ENCODE peak calls at places on chromosomes 6 and 20, in seven cellular contexts. One of them, this sample, is unnamed.

GRCh38 chr6:149033454-149034241 is 283.9 kb upstream of the TAB2 start:
- DNase-seq in adipocyte: no peak
- DNase-seq in fibroblast of mammary gland: no peak
- DNase-seq in activated CD4-positive, alpha-beta memory T cell treated with anti-CD3 and anti-CD28 coated beads for 36 hours: peak
- DNase-seq in D341Med: no peak
- DNase-seq in activated T-helper 1 cell treated with anti-CD3 and anti-CD28 coated beads, Interleukin-12 subunit alpha, Interleukin-12 subunit beta, Interleukin-2, Interleukin-4 antibody, amounts not matched to agents 30 ng/mL and 10 ng/mL and 1 ng/mL, durations not matched to agents 14 hours and 24 hours and 36 hours: peak
- DNase-seq in NCI-H2081: no peak
- DNase-seq in this sample: no peak

GRCh38 chr6:33633462-33634158 is 12.5 kb downstream of the ITPR3 start:
- DNase-seq in D341Med: peak
- DNase-seq in activated CD4-positive, alpha-beta memory T cell treated with anti-CD3 and anti-CD28 coated beads for 36 hours: peak
- DNase-seq in fibroblast of mammary gland: peak
- DNase-seq in adipocyte: peak
- DNase-seq in activated T-helper 1 cell treated with anti-CD3 and anti-CD28 coated beads, Interleukin-12 subunit alpha, Interleukin-12 subunit beta, Interleukin-2, Interleukin-4 antibody, amounts not matched to agents 30 ng/mL and 10 ng/mL and 1 ng/mL, durations not matched to agents 14 hours and 24 hours and 36 hours: peak
- DNase-seq in NCI-H2081: peak
- DNase-seq in this sample: peak

GRCh38 chr20:59165389-59165785 is 1.8 kb downstream of the ZNF831 start:
- DNase-seq in D341Med: no peak
- DNase-seq in NCI-H2081: no peak
- DNase-seq in adipocyte: no peak
- DNase-seq in activated T-helper 1 cell treated with anti-CD3 and anti-CD28 coated beads, Interleukin-12 subunit alpha, Interleukin-12 subunit beta, Interleukin-2, Interleukin-4 antibody, amounts not matched to agents 30 ng/mL and 10 ng/mL and 1 ng/mL, durations not matched to agents 14 hours and 24 hours and 36 hours: no peak
- DNase-seq in activated CD4-positive, alpha-beta memory T cell treated with anti-CD3 and anti-CD28 coated beads for 36 hours: no peak
- DNase-seq in fibroblast of mammary gland: no peak
- DNase-seq in this sample: no peak

GRCh38 chr6:14533446-14533845 is 415.9 kb downstream of the CD83 start:
- DNase-seq in adipocyte: no peak
- DNase-seq in fibroblast of mammary gland: no peak
- DNase-seq in activated CD4-positive, alpha-beta memory T cell treated with anti-CD3 and anti-CD28 coated beads for 36 hours: no peak
- DNase-seq in D341Med: no peak
- DNase-seq in NCI-H2081: no peak
- DNase-seq in activated T-helper 1 cell treated with anti-CD3 and anti-CD28 coated beads, Interleukin-12 subunit alpha, Interleukin-12 subunit beta, Interleukin-2, Interleukin-4 antibody, amounts not matched to agents 30 ng/mL and 10 ng/mL and 1 ng/mL, durations not matched to agents 14 hours and 24 hours and 36 hours: no peak
- DNase-seq in this sample: no peak

GRCh38 chr20:14612389-14612788 is 275.0 kb upstream of the FLRT3 start:
- DNase-seq in adipocyte: peak
- DNase-seq in fibroblast of mammary gland: peak
- DNase-seq in activated CD4-positive, alpha-beta memory T cell treated with anti-CD3 and anti-CD28 coated beads for 36 hours: no peak
- DNase-seq in NCI-H2081: no peak
- DNase-seq in activated T-helper 1 cell treated with anti-CD3 and anti-CD28 coated beads, Interleukin-12 subunit alpha, Interleukin-12 subunit beta, Interleukin-2, Interleukin-4 antibody, amounts not matched to agents 30 ng/mL and 10 ng/mL and 1 ng/mL, durations not matched to agents 14 hours and 24 hours and 36 hours: no peak
- DNase-seq in D341Med: no peak
- DNase-seq in this sample: peak

GRCh38 chr6:35044145-35044745 is 96.9 kb downstream of the TCP11 start:
- DNase-seq in activated CD4-positive, alpha-beta memory T cell treated with anti-CD3 and anti-CD28 coated beads for 36 hours: no peak
- DNase-seq in adipocyte: no peak
- DNase-seq in activated T-helper 1 cell treated with anti-CD3 and anti-CD28 coated beads, Interleukin-12 subunit alpha, Interleukin-12 subunit beta, Interleukin-2, Interleukin-4 antibody, amounts not matched to agents 30 ng/mL and 10 ng/mL and 1 ng/mL, durations not matched to agents 14 hours and 24 hours and 36 hours: no peak
- DNase-seq in fibroblast of mammary gland: peak
- DNase-seq in D341Med: no peak
- DNase-seq in NCI-H2081: peak
- DNase-seq in this sample: peak

GRCh38 chr20:21182832-21183563 is 57.1 kb downstream of the KIZ start:
- DNase-seq in D341Med: no peak
- DNase-seq in NCI-H2081: no peak
- DNase-seq in adipocyte: peak
- DNase-seq in activated CD4-positive, alpha-beta memory T cell treated with anti-CD3 and anti-CD28 coated beads for 36 hours: no peak
- DNase-seq in activated T-helper 1 cell treated with anti-CD3 and anti-CD28 coated beads, Interleukin-12 subunit alpha, Interleukin-12 subunit beta, Interleukin-2, Interleukin-4 antibody, amounts not matched to agents 30 ng/mL and 10 ng/mL and 1 ng/mL, durations not matched to agents 14 hours and 24 hours and 36 hours: no peak
- DNase-seq in fibroblast of mammary gland: peak
- DNase-seq in this sample: peak

GRCh38 chr6:23990158-23990557 is 135.9 kb upstream of the NRSN1 start:
- DNase-seq in fibroblast of mammary gland: no peak
- DNase-seq in D341Med: no peak
- DNase-seq in activated CD4-positive, alpha-beta memory T cell treated with anti-CD3 and anti-CD28 coated beads for 36 hours: no peak
- DNase-seq in NCI-H2081: no peak
- DNase-seq in activated T-helper 1 cell treated with anti-CD3 and anti-CD28 coated beads, Interleukin-12 subunit alpha, Interleukin-12 subunit beta, Interleukin-2, Interleukin-4 antibody, amounts not matched to agents 30 ng/mL and 10 ng/mL and 1 ng/mL, durations not matched to agents 14 hours and 24 hours and 36 hours: no peak
- DNase-seq in adipocyte: no peak
- DNase-seq in this sample: no peak

GRCh38 chr6:113595921-113596376 is 261.2 kb upstream of the MARCKS start:
- DNase-seq in activated T-helper 1 cell treated with anti-CD3 and anti-CD28 coated beads, Interleukin-12 subunit alpha, Interleukin-12 subunit beta, Interleukin-2, Interleukin-4 antibody, amounts not matched to agents 30 ng/mL and 10 ng/mL and 1 ng/mL, durations not matched to agents 14 hours and 24 hours and 36 hours: no peak
- DNase-seq in adipocyte: peak
- DNase-seq in fibroblast of mammary gland: peak
- DNase-seq in D341Med: no peak
- DNase-seq in NCI-H2081: peak
- DNase-seq in activated CD4-positive, alpha-beta memory T cell treated with anti-CD3 and anti-CD28 coated beads for 36 hours: no peak
- DNase-seq in this sample: peak

GRCh38 chr6:136226674-136227377 is 23.3 kb downstream of the MTFR2 start:
- DNase-seq in NCI-H2081: no peak
- DNase-seq in activated T-helper 1 cell treated with anti-CD3 and anti-CD28 coated beads, Interleukin-12 subunit alpha, Interleukin-12 subunit beta, Interleukin-2, Interleukin-4 antibody, amounts not matched to agents 30 ng/mL and 10 ng/mL and 1 ng/mL, durations not matched to agents 14 hours and 24 hours and 36 hours: no peak
- DNase-seq in adipocyte: no peak
- DNase-seq in activated CD4-positive, alpha-beta memory T cell treated with anti-CD3 and anti-CD28 coated beads for 36 hours: no peak
- DNase-seq in D341Med: no peak
- DNase-seq in fibroblast of mammary gland: no peak
- DNase-seq in this sample: no peak

GRCh38 chr20:63858393-63859165 is 2.7 kb upstream of the ABHD16B start:
- DNase-seq in activated CD4-positive, alpha-beta memory T cell treated with anti-CD3 and anti-CD28 coated beads for 36 hours: no peak
- DNase-seq in fibroblast of mammary gland: peak
- DNase-seq in D341Med: no peak
- DNase-seq in NCI-H2081: no peak
- DNase-seq in activated T-helper 1 cell treated with anti-CD3 and anti-CD28 coated beads, Interleukin-12 subunit alpha, Interleukin-12 subunit beta, Interleukin-2, Interleukin-4 antibody, amounts not matched to agents 30 ng/mL and 10 ng/mL and 1 ng/mL, durations not matched to agents 14 hours and 24 hours and 36 hours: no peak
- DNase-seq in adipocyte: no peak
- DNase-seq in this sample: no peak

GRCh38 chr6:38169826-38170526 is 350.4 kb downstream of the ZFAND3 start:
- DNase-seq in activated CD4-positive, alpha-beta memory T cell treated with anti-CD3 and anti-CD28 coated beads for 36 hours: no peak
- DNase-seq in activated T-helper 1 cell treated with anti-CD3 and anti-CD28 coated beads, Interleukin-12 subunit alpha, Interleukin-12 subunit beta, Interleukin-2, Interleukin-4 antibody, amounts not matched to agents 30 ng/mL and 10 ng/mL and 1 ng/mL, durations not matched to agents 14 hours and 24 hours and 36 hours: no peak
- DNase-seq in NCI-H2081: peak
- DNase-seq in adipocyte: no peak
- DNase-seq in D341Med: no peak
- DNase-seq in fibroblast of mammary gland: no peak
- DNase-seq in this sample: no peak

GRCh38 chr20:62557425-62557824 is 81.6 kb upstream of the GATA5 start:
- DNase-seq in adipocyte: no peak
- DNase-seq in activated CD4-positive, alpha-beta memory T cell treated with anti-CD3 and anti-CD28 coated beads for 36 hours: no peak
- DNase-seq in fibroblast of mammary gland: no peak
- DNase-seq in activated T-helper 1 cell treated with anti-CD3 and anti-CD28 coated beads, Interleukin-12 subunit alpha, Interleukin-12 subunit beta, Interleukin-2, Interleukin-4 antibody, amounts not matched to agents 30 ng/mL and 10 ng/mL and 1 ng/mL, durations not matched to agents 14 hours and 24 hours and 36 hours: no peak
- DNase-seq in D341Med: no peak
- DNase-seq in NCI-H2081: no peak
- DNase-seq in this sample: no peak

GRCh38 chr20:41175727-41176330 is 38.5 kb downstream of the PLCG1 start:
- DNase-seq in fibroblast of mammary gland: no peak
- DNase-seq in activated T-helper 1 cell treated with anti-CD3 and anti-CD28 coated beads, Interleukin-12 subunit alpha, Interleukin-12 subunit beta, Interleukin-2, Interleukin-4 antibody, amounts not matched to agents 30 ng/mL and 10 ng/mL and 1 ng/mL, durations not matched to agents 14 hours and 24 hours and 36 hours: no peak
- DNase-seq in activated CD4-positive, alpha-beta memory T cell treated with anti-CD3 and anti-CD28 coated beads for 36 hours: no peak
- DNase-seq in adipocyte: no peak
- DNase-seq in D341Med: no peak
- DNase-seq in NCI-H2081: no peak
- DNase-seq in this sample: no peak

GRCh38 chr6:143611580-143611979 is 66.2 kb upstream of the PHACTR2 start:
- DNase-seq in D341Med: no peak
- DNase-seq in fibroblast of mammary gland: no peak
- DNase-seq in activated T-helper 1 cell treated with anti-CD3 and anti-CD28 coated beads, Interleukin-12 subunit alpha, Interleukin-12 subunit beta, Interleukin-2, Interleukin-4 antibody, amounts not matched to agents 30 ng/mL and 10 ng/mL and 1 ng/mL, durations not matched to agents 14 hours and 24 hours and 36 hours: no peak
- DNase-seq in activated CD4-positive, alpha-beta memory T cell treated with anti-CD3 and anti-CD28 coated beads for 36 hours: peak
- DNase-seq in NCI-H2081: no peak
- DNase-seq in adipocyte: no peak
- DNase-seq in this sample: no peak

GRCh38 chr6:125700591-125701353 is 48.7 kb upstream of the HEY2 start:
- DNase-seq in activated T-helper 1 cell treated with anti-CD3 and anti-CD28 coated beads, Interleukin-12 subunit alpha, Interleukin-12 subunit beta, Interleukin-2, Interleukin-4 antibody, amounts not matched to agents 30 ng/mL and 10 ng/mL and 1 ng/mL, durations not matched to agents 14 hours and 24 hours and 36 hours: no peak
- DNase-seq in D341Med: no peak
- DNase-seq in activated CD4-positive, alpha-beta memory T cell treated with anti-CD3 and anti-CD28 coated beads for 36 hours: no peak
- DNase-seq in adipocyte: no peak
- DNase-seq in NCI-H2081: no peak
- DNase-seq in fibroblast of mammary gland: no peak
- DNase-seq in this sample: no peak

GRCh38 chr20:21665687-21666446 is 39.6 kb upstream of the PAX1 start:
- DNase-seq in adipocyte: no peak
- DNase-seq in D341Med: no peak
- DNase-seq in activated T-helper 1 cell treated with anti-CD3 and anti-CD28 coated beads, Interleukin-12 subunit alpha, Interleukin-12 subunit beta, Interleukin-2, Interleukin-4 antibody, amounts not matched to agents 30 ng/mL and 10 ng/mL and 1 ng/mL, durations not matched to agents 14 hours and 24 hours and 36 hours: no peak
- DNase-seq in activated CD4-positive, alpha-beta memory T cell treated with anti-CD3 and anti-CD28 coated beads for 36 hours: no peak
- DNase-seq in fibroblast of mammary gland: no peak
- DNase-seq in NCI-H2081: no peak
- DNase-seq in this sample: no peak